ENCODE peak calls at places on chromosome 7, in six cellular contexts. S is cardiac fibroblast, U is mammary epithelial cell, A is thyroid gland, Y is A549, O is IMR-90. Z is an unnamed sample.

GRCh38 chr7:24825931-24826661 is 68.8 kb upstream of the GSDME start:
- DNase-seq in S (peak), A (peak), O (peak), U (peak), Y (peak), Z (peak)

GRCh38 chr7:70696139-70696782 is 435.7 kb upstream of the GALNT17 start:
- DNase-seq in O (peak), U (peak), S (peak), A (no peak), Y (no peak), Z (peak)

GRCh38 chr7:108358553-108358952 is 97.7 kb downstream of the NRCAM start:
- DNase-seq in S (peak), A (no peak), O (peak), Y (peak), U (peak), Z (peak)

GRCh38 chr7:29038463-29038862 is 80.3 kb upstream of the TRIL start:
- DNase-seq in O (no peak), U (no peak), Y (no peak), S (peak), A (no peak), Z (peak)

GRCh38 chr7:84317536-84317935 is 122.9 kb upstream of the SEMA3A start:
- DNase-seq in U (no peak), S (no peak), Y (no peak), O (no peak), A (no peak), Z (no peak)

GRCh38 chr7:85262891-85263290 is 76.0 kb upstream of the SEMA3D start:
- DNase-seq in U (peak), A (peak), S (no peak), Y (no peak), O (no peak), Z (no peak)

GRCh38 chr7:67453981-67454380 is 457.3 kb downstream of the TYW1 start:
- DNase-seq in S (no peak), Y (no peak), U (no peak), A (no peak), O (no peak), Z (no peak)

GRCh38 chr7:132806834-132807233 is 230.6 kb upstream of the PLXNA4 start:
- DNase-seq in U (no peak), S (no peak), Y (no peak), O (no peak), A (no peak), Z (no peak)

GRCh38 chr7:157273208-157274202 is 63.3 kb upstream of the DNAJB6 start:
- DNase-seq in S (peak), O (peak), Y (peak), A (peak), U (peak), Z (peak)

GRCh38 chr7:84948632-84949031 is 238.2 kb downstream of the SEMA3D start:
- DNase-seq in O (no peak), Y (no peak), A (no peak), U (no peak), S (peak), Z (no peak)

GRCh38 chr7:76185187-76185915 is 16.3 kb upstream of the SRRM3 start:
- DNase-seq in S (no peak), O (no peak), A (no peak), Y (no peak), U (no peak), Z (no peak)

GRCh38 chr7:362416-363096 is 72.6 kb downstream of the FOXL3 start:
- DNase-seq in U (no peak), Y (no peak), O (peak), S (peak), A (no peak), Z (no peak)

DNA sequence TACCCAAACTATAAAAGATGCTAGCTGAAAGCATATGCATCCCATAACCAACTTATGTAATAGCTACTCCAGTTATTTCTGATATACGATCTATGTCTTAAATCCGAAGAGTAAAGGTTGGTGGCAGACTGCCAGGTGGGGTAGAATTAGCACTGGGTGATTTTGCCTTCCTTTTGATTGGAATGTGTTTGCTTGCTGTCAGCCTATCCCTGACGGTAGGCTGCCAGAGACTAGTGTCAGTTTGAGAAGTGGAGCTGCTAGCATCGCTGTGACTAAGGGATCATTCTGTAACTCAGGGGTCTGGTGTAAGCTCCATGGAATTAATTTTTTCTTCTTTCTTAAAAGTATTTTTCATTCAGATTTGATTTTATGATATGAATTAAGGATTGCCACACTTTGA is 9.5 kb upstream of the SEM1 start:
- DNase-seq in U (no peak), O (no peak), S (no peak), A (no peak), Y (no peak), Z (no peak)
- H3K4me3 ChIP-seq in U (no peak), O (no peak), S (no peak), A (no peak), Y (no peak), Z (no peak)

GRCh38 chr7:52973126-52973525 is 62.3 kb upstream of the POM121L12 start:
- DNase-seq in A (no peak), O (no peak), Y (no peak), S (no peak), U (no peak), Z (no peak)
- TF ChIP-seq CTCF in A (no peak), O (no peak), Y (no peak), S (no peak), U (no peak), Z (no peak)

GRCh38 chr7:27551803-27552202 is 110.9 kb downstream of the HIBADH start:
- DNase-seq in O (no peak), U (no peak), S (no peak), A (no peak), Y (no peak), Z (no peak)
- H3K4me3 ChIP-seq in O (no peak), U (no peak), S (no peak), A (no peak), Y (no peak), Z (no peak)

DNA sequence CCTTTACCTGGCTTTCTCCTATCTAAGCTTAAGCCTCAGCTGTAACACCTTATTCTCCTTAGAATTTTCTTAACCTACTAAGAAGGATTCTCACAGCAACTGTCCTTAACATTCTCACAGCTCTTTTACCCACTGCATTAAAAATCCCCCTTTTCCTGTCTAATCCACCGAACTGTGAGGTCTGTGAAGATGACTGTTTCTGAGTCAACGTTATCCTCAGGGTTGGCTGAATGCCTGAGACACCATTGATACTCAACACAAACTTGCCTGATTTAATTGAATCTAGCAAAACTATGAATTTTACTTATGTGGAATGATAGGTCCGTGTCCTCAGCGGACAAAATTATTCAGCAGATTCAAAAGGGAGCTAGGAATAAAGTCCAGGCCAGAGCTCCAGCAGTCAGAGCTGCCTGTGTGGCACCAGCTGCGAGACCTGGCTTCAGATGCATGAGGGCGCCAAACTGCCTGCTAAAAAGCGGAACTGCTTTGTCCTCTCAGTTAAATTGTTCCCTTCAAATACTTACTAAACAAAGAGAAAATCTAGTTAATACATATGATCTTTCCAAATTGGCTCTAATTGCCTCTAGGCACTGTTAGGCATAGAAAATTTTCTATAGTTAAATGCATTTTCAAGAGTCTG is 33.4 kb upstream of the VWDE start:
- DNase-seq in U (peak), S (peak), Y (no peak), O (peak), A (peak), Z (peak)
- TF ChIP-seq CTCF in U (no peak), S (peak), Y (peak), O (no peak), A (no peak), Z (peak)

DNA sequence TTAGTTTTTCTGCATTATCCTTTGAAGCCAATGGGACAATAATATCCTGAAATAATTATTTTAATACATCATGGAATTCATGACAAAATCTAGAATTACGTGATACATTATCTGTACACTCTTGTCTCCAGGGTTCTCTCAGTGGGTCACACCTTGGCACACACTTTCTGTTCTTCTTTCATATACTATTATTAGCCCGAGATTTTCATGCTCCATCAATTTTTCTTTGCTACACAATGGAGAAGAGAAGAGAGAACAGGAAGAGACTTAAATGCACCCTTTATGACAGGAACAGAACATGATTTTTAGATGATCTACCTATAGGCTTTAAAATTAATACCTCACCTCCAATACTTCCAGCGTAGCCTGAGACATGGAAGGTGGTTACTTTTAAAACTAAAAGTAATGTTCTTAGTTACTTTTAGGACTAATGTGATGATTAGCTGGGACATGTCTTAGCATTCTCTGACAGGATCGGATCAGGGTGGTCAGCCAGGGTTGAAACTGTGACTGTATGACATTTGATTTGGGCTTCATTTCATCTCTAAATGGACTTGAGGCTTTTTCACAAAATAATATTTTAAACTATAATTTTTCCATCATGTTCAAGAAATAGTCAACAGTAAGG is 148.2 kb upstream of the WNT16 start:
- DNase-seq in A (no peak), Y (no peak), U (no peak), S (no peak), O (no peak), Z (no peak)
- H3K4me3 ChIP-seq in A (no peak), Y (no peak), U (no peak), S (no peak), O (no peak), Z (no peak)

GRCh38 chr7:23277359-23277989 is 21.7 kb upstream of the MALSU1 start:
- DNase-seq in Y (peak), A (peak), O (peak), S (peak), U (peak), Z (peak)
- TF ChIP-seq CTCF in Y (peak), A (peak), O (peak), S (peak), U (peak), Z (peak)

GRCh38 chr7:151380199-151381082 is 29.4 kb downstream of the WDR86 start:
- DNase-seq in U (no peak), O (no peak), A (no peak), S (no peak), Y (no peak), Z (no peak)
- H3K4me3 ChIP-seq in U (no peak), O (no peak), A (no peak), S (no peak), Y (no peak), Z (no peak)

GRCh38 chr7:17305387-17306171 is 7.1 kb downstream of the AHR start:
- DNase-seq in S (no peak), A (no peak), O (no peak), U (no peak), Y (no peak), Z (no peak)

GRCh38 chr7:17300012-17300411 is 1.6 kb downstream of the AHR start:
- DNase-seq in U (peak), S (no peak), Y (no peak), A (no peak), O (no peak), Z (no peak)

GRCh38 chr7:17301491-17302101 is 3.1 kb downstream of the AHR start:
- DNase-seq in A (peak), S (peak), U (peak), Y (no peak), O (peak), Z (peak)

GRCh38 chr7:17304926-17305325 is 6.5 kb downstream of the AHR start:
- DNase-seq in U (peak), O (peak), S (peak), A (no peak), Y (peak), Z (peak)

DNA sequence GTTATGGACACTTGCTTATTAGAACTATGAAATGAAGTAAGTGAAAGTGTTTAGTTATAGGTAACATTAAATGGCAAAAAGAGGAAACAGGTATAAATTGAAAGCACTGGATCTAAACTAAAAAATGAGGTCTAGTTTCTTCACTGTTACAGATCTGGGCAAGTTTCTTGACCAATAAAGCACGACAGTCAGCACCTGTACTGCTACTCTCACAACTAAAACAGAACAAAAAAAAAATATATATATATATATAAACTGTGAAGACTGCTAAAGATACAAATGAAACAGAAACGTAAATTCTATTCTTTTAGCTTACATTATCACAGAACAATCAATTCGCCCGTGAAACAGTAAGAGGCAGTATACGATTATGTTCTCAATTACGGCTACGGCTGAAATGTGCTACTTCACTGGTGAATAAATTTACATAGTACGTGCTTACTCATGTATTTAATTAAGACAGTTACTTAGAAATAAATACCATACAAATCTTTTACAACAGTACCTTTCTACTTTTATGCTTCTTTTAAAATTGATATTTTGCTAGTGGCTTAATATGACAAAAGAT is 4.2 kb downstream of the AHR start:
- DNase-seq in O (peak), Y (no peak), U (peak), A (no peak), S (peak), Z (peak)
- TF ChIP-seq CTCF in O (no peak), Y (peak), U (peak), A (no peak), S (no peak), Z (peak)

GRCh38 chr7:93165447-93165846 is 17.3 kb upstream of the SAMD9L start:
- DNase-seq in Y (no peak), S (no peak), O (peak), U (peak), A (no peak), Z (no peak)

GRCh38 chr7:93161181-93161762 is 13.1 kb upstream of the SAMD9L start:
- DNase-seq in O (no peak), A (no peak), Y (no peak), S (no peak), U (no peak), Z (no peak)

GRCh38 chr7:93159490-93159889 is 11.3 kb upstream of the SAMD9L start:
- DNase-seq in S (peak), U (no peak), A (no peak), Y (no peak), O (peak), Z (no peak)

GRCh38 chr7:93160410-93160809 is 12.2 kb upstream of the SAMD9L start:
- DNase-seq in Y (no peak), O (peak), S (no peak), A (no peak), U (peak), Z (no peak)

GRCh38 chr7:93164766-93165165 is 16.6 kb upstream of the SAMD9L start:
- DNase-seq in S (no peak), O (no peak), U (no peak), A (no peak), Y (no peak), Z (no peak)
- H3K4me3 ChIP-seq in S (no peak), O (no peak), U (no peak), A (no peak), Y (no peak), Z (no peak)